ENCODE peak calls at places on chromosomes 13 and 19, in seven cellular contexts. F, V, E, P, G, Z and N are unnamed samples.

GRCh38 chr19:3700242-3701032 is at the start of gene PIP5K1C:
- DNase-seq in F (peak), V (no peak), E (peak), P (peak), G (peak), Z (peak), N (peak)

GRCh38 chr19:16726916-16727315 is 7.3 kb downstream of the NWD1 start:
- DNase-seq in F (no peak), V (no peak), E (no peak), P (no peak), G (no peak), Z (no peak), N (no peak)

GRCh38 chr19:54271106-54271505 is 9.8 kb downstream of the LILRB2 start:
- DNase-seq in F (no peak), V (no peak), E (no peak), P (no peak), G (no peak), Z (no peak), N (no peak)

GRCh38 chr19:4640247-4641000 is 1.1 kb downstream of the TNFAIP8L1 start:
- DNase-seq in F (no peak), V (no peak), E (no peak), P (no peak), G (no peak), Z (peak), N (no peak)

GRCh38 chr19:18098891-18099622 is 1.5 kb downstream of the MAST3 start:
- DNase-seq in F (peak), V (no peak), E (peak), P (no peak), G (no peak), Z (no peak), N (no peak)

GRCh38 chr19:51978882-51979281 is 7.8 kb downstream of the ZNF350 start:
- DNase-seq in F (no peak), V (no peak), E (no peak), P (no peak), G (no peak), Z (no peak), N (no peak)

GRCh38 chr13:108789476-108789875 is 160.1 kb downstream of the MYO16 start:
- DNase-seq in F (no peak), V (no peak), E (no peak), P (no peak), G (no peak), Z (no peak), N (no peak)

GRCh38 chr13:22278336-22278929 is 607.6 kb downstream of the FGF9 start:
- DNase-seq in F (peak), V (peak), E (no peak), P (peak), G (peak), Z (peak), N (peak)

GRCh38 chr19:44883962-44884361 is 7.1 kb upstream of the TOMM40 start:
- DNase-seq in F (no peak), V (no peak), E (no peak), P (no peak), G (no peak), Z (no peak), N (no peak)

GRCh38 chr19:46601318-46602224 is at the start of gene CALM3:
- DNase-seq in F (no peak), V (no peak), E (peak), P (no peak), G (no peak), Z (no peak), N (peak)

GRCh38 chr13:23510979-23511735 is 59.1 kb upstream of the TNFRSF19 start:
- DNase-seq in F (peak), V (no peak), E (no peak), P (no peak), G (peak), Z (peak), N (no peak)

GRCh38 chr19:19615086-19615485 is 3.4 kb downstream of the PBX4 start:
- DNase-seq in F (no peak), V (no peak), E (no peak), P (peak), G (peak), Z (no peak), N (no peak)

GRCh38 chr19:54282706-54283105 is 1.8 kb upstream of the LILRB2 start:
- DNase-seq in F (no peak), V (no peak), E (no peak), P (no peak), G (no peak), Z (no peak), N (no peak)

GRCh38 chr19:51904331-51905165 is at the start of gene ZNF649:
- DNase-seq in F (peak), V (peak), E (peak), P (peak), G (peak), Z (peak), N (peak)

GRCh38 chr13:70249332-70250064 is 141.2 kb upstream of the KLHL1 start:
- DNase-seq in F (no peak), V (peak), E (no peak), P (peak), G (peak), Z (peak), N (no peak)

GRCh38 chr13:37058801-37059135 is 720 bp downstream of the SUPT20H start:
- DNase-seq in F (peak), V (no peak), E (no peak), P (no peak), G (no peak), Z (no peak), N (peak)

GRCh38 chr19:12774588-12775555 is at the start of gene HOOK2:
- DNase-seq in F (no peak), V (no peak), E (peak), P (no peak), G (peak), Z (no peak), N (no peak)

GRCh38 chr13:94968040-94968756 is 255.9 kb upstream of the SOX21 start:
- DNase-seq in F (no peak), V (no peak), E (no peak), P (no peak), G (no peak), Z (no peak), N (peak)

GRCh38 chr19:54608205-54608604 is 14.8 kb downstream of the LILRA1 start:
- DNase-seq in F (no peak), V (no peak), E (no peak), P (no peak), G (no peak), Z (no peak), N (no peak)

GRCh38 chr13:62113145-62113544 is 697.5 kb upstream of the PCDH20 start:
- DNase-seq in F (no peak), V (no peak), E (no peak), P (no peak), G (no peak), Z (no peak), N (no peak)

GRCh38 chr13:95921485-95921884 is 131.7 kb downstream of the UGGT2 start:
- DNase-seq in F (no peak), V (no peak), E (no peak), P (no peak), G (no peak), Z (no peak), N (no peak)

GRCh38 chr13:49635599-49636433 is 7.5 kb downstream of the ARL11 start:
- DNase-seq in F (peak), V (peak), E (no peak), P (no peak), G (no peak), Z (peak), N (no peak)

GRCh38 chr13:51769455-51770127 is 34.4 kb downstream of the DHRS12 start:
- DNase-seq in F (no peak), V (no peak), E (no peak), P (no peak), G (no peak), Z (no peak), N (peak)

GRCh38 chr19:53876651-53877224 is 5.3 kb upstream of the PRKCG start:
- DNase-seq in F (no peak), V (no peak), E (no peak), P (no peak), G (no peak), Z (no peak), N (peak)

GRCh38 chr13:27273658-27274425 is 3.2 kb downstream of the RASL11A start:
- DNase-seq in F (no peak), V (no peak), E (no peak), P (no peak), G (no peak), Z (no peak), N (no peak)

GRCh38 chr19:53112286-53112685 is 9.1 kb upstream of the ZNF160 start:
- DNase-seq in F (no peak), V (no peak), E (no peak), P (no peak), G (no peak), Z (no peak), N (no peak)

GRCh38 chr19:17686592-17687042 is 1.5 kb downstream of the UNC13A start:
- DNase-seq in F (no peak), V (no peak), E (peak), P (no peak), G (peak), Z (no peak), N (peak)

GRCh38 chr19:39083983-39084731 is at the start of gene ACP7:
- DNase-seq in F (no peak), V (no peak), E (peak), P (no peak), G (no peak), Z (no peak), N (peak)

GRCh38 chr13:75482820-75483079 is 781 bp upstream of the TBC1D4 start:
- DNase-seq in F (no peak), V (no peak), E (no peak), P (no peak), G (no peak), Z (no peak), N (no peak)

GRCh38 chr19:1396768-1397679 is 4.3 kb downstream of the GAMT start:
- DNase-seq in F (no peak), V (no peak), E (peak), P (no peak), G (no peak), Z (no peak), N (no peak)

GRCh38 chr13:35474551-35474950 is 1.9 kb downstream of the MAB21L1 start:
- DNase-seq in F (no peak), V (no peak), E (no peak), P (no peak), G (no peak), Z (no peak), N (no peak)

GRCh38 chr13:40190656-40191100 is 475.8 kb downstream of the FOXO1 start:
- DNase-seq in F (no peak), V (no peak), E (no peak), P (no peak), G (no peak), Z (peak), N (peak)

GRCh38 chr19:17576758-17577532 is 21.5 kb downstream of the COLGALT1 start:
- DNase-seq in F (no peak), V (peak), E (peak), P (no peak), G (peak), Z (no peak), N (peak)

GRCh38 chr19:3819989-3820388 is 33.8 kb upstream of the MATK start:
- DNase-seq in F (no peak), V (no peak), E (no peak), P (no peak), G (no peak), Z (no peak), N (no peak)

DNA sequence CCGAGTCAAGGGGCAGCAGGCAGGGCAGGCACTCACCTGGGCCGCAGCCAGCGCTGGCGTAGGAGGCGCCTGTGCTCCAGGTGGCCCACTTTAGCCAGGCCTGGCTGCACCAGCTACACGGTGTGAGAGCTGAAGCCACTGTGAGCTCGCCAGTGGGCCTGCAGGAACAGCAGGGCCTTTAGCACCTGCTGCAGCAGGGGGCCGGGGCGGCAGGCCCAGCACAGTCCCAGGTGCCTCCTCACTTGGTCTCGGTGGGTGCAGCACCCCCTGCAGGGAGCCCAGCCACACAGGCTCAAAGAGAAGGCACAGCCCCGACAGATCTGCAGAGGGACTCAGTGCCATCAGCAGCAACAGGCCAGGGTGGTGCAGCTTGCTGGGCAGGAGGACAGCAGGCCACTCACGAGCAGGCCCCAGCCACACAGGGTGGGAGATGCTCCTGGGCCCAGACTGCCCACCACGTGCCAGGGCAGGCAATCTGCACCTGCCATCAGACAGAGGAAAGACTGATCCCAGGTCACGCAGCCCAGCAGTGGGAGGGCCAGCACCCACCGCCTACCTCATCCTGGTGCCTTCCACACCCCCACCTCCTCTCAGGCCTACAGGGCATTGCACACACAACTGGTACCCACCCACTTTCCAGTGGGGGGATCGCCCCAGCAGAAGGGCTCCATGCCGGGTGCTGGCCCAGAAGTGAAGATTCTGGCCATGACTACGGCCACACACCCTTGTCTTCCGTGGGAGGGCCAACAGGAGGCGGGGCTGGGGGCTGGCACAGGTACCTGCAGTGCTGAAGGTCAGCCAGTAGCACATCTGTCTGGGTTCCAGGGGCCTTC is 15.8 kb downstream of the ARHGAP33 start:
- DNase-seq in F (no peak), V (no peak), E (no peak), P (no peak), G (no peak), Z (peak), N (no peak)
- TF ChIP-seq SIN3A in F (no peak), V (no peak), E (no peak), P (no peak), G (no peak), Z (no peak), N (no peak)

GRCh38 chr13:74215420-74215819 is 81.2 kb upstream of the KLF12 start:
- DNase-seq in F (no peak), V (no peak), E (no peak), P (no peak), G (no peak), Z (no peak), N (no peak)

GRCh38 chr13:74206061-74206561 is 71.9 kb upstream of the KLF12 start:
- DNase-seq in F (no peak), V (no peak), E (no peak), P (no peak), G (no peak), Z (no peak), N (no peak)

GRCh38 chr13:74206855-74207254 is 72.7 kb upstream of the KLF12 start:
- DNase-seq in F (no peak), V (no peak), E (no peak), P (no peak), G (no peak), Z (no peak), N (no peak)

GRCh38 chr13:74214321-74214720 is 80.1 kb upstream of the KLF12 start:
- DNase-seq in F (no peak), V (no peak), E (no peak), P (no peak), G (no peak), Z (no peak), N (no peak)

DNA sequence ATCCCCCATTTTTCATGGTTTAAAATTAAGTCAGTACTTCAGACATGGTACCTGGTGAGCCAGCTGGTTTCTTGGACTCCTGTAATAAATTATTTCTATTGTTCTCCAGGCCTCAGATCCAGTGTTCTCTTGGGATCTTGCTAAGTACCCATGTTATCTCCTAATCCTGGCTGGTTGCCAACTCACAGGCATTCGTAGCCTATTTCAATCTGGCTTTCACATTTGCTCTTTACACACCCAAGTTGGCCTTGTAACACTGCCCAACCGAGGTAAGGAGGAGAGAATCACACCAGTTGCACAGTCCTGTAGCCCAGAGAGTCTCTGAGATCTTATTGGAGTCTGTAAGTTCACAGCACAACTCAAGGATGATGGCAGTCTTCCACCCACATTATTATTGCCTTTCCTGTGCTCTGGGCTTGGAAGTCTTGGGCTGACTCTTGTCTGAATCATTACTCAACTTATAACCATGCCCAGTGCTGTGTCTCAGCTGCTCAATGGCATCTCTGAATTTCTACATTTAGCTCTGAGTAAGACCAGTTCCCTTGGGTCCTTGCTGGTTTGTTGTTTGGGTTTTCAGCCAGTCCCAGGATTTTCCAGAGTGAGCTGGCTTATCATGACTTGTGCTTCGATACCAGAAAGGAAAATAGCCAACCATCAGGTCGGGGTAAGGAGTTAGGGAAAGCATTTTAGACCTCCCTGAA is 76.6 kb upstream of the KLF12 start:
- DNase-seq in F (no peak), V (no peak), E (no peak), P (no peak), G (no peak), Z (no peak), N (peak)
- TF ChIP-seq SIN3A in F (no peak), V (no peak), E (no peak), P (no peak), G (no peak), Z (no peak), N (no peak)

GRCh38 chr13:89695343-89696257 is 1651.9 kb upstream of the MIR17HG start:
- DNase-seq in F (no peak), V (peak), E (no peak), P (peak), G (peak), Z (peak), N (peak)

GRCh38 chr13:89688908-89689307 is 1658.6 kb upstream of the MIR17HG start:
- DNase-seq in F (no peak), V (no peak), E (no peak), P (no peak), G (no peak), Z (no peak), N (no peak)

GRCh38 chr13:89694471-89694870 is 1653.0 kb upstream of the MIR17HG start:
- DNase-seq in F (no peak), V (no peak), E (no peak), P (no peak), G (no peak), Z (no peak), N (no peak)
- TF ChIP-seq SIN3A in F (no peak), V (no peak), E (no peak), P (no peak), G (no peak), Z (no peak), N (no peak)

DNA sequence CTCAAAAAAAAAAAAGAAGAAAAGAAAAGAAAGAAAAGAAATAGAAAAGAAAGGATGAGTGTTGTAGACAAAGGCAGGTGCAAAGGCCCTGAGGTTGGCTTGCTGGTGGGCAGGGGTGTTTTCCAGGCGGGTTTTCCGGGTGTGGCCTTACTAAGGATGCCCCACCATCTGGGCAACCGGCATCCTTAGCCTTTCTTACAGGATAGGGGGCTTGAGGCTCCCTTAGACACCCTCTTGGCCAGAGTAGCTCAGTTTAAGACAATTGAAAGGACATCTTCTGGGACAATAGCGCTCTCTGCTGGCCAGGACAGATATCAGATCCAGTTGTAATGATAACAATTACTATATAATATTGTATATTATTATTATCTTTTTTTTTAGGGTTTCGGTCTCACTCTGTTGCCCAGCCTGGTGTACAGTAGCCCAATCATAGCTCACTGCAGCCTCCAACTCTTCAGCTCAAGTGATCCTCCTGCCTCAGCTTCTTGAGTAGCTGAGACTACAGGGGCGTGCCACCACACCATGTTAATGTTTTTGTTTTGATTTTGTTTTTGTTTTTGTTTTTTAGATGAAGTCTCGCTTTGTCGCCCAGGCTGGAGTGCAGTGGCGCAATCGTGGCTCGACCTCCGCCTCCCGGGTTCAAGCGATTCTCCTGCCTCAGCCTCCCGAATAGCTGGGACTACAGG is 1.4 kb upstream of the QTRT1 start:
- DNase-seq in F (peak), V (no peak), E (peak), P (no peak), G (peak), Z (peak), N (peak)
- TF ChIP-seq SIN3A in F (no peak), V (no peak), E (no peak), P (no peak), G (no peak), Z (no peak), N (no peak)

DNA sequence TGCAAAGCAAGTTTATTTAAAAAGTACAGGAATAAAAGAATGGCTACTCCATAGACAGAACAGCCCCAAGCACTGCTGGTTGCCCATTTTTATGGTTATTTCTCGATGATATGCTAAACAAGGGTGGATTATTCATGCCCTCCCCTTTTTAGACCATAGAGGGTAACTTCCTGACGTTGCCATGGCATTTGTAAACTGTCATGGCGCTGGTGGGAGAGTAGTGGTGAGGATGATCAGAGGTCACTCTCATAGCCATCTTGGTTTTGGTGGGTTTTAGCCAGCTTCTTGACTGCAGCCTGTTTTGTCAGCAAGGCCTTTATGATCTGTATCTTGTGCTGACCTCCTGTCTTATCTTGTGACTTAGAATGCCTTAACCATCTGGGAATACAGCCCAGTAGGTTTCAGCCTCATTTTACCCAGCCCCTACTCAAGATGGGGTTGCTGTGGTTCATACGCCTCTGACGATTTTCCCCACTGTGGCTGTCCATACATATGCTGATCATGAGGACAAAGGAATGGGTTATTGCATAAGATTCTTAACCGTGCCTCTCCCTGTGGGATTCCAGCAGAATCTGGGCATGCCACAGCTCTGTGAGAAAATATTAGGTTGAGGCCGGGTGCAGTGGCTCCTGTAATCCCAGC is 36.9 kb upstream of the ZNF507 start:
- DNase-seq in F (no peak), V (no peak), E (no peak), P (no peak), G (no peak), Z (no peak), N (no peak)
- TF ChIP-seq SIN3A in F (no peak), V (no peak), E (no peak), P (no peak), G (no peak), Z (no peak), N (no peak)

GRCh38 chr19:7191946-7192691 is 102.1 kb downstream of the INSR start:
- DNase-seq in F (no peak), V (no peak), E (no peak), P (no peak), G (no peak), Z (no peak), N (no peak)
- TF ChIP-seq SIN3A in F (peak), V (no peak), E (no peak), P (no peak), G (no peak), Z (no peak), N (no peak)